ENCODE peak calls at places on chromosomes 6 and 20, in eight cellular contexts. A is NCI-H69; Y is CMK; Z is neural crest cell; I is stimulated activated CD8-positive, alpha-beta memory T cell treated with anti-CD3 and anti-CD28 coated beads, Interleukin-12 subunit alpha, Interleukin-12 subunit beta, amount 100 ng/mL, for 4 hours; H is effector memory CD8-positive, alpha-beta T cell; Q is NCI-H1436; M is NCI-H510A treated with DMSO at 0.1 percent for 48 hours. V is an unnamed sample.

GRCh38 chr6:6704423-6705060 is 116.0 kb downstream of the LY86 start:
- DNase-seq in A (peak), Y (no peak), Z (no peak), I (no peak), H (no peak), Q (peak), M (no peak), V (peak)

GRCh38 chr6:44339763-44340625 is 2.5 kb upstream of the SPATS1 start:
- DNase-seq in A (no peak), Y (no peak), Z (no peak), I (no peak), H (no peak), Q (no peak), M (no peak), V (no peak)

GRCh38 chr6:93139408-93140081 is 279.8 kb downstream of the EPHA7 start:
- DNase-seq in A (peak), Y (no peak), Z (no peak), I (no peak), H (no peak), Q (no peak), M (no peak), V (no peak)

GRCh38 chr6:6218246-6219085 is 102.0 kb downstream of the F13A1 start:
- DNase-seq in A (no peak), Y (no peak), Z (no peak), I (no peak), H (no peak), Q (no peak), M (peak), V (no peak)

GRCh38 chr6:10300071-10300470 is 114.8 kb downstream of the TFAP2A start:
- DNase-seq in A (no peak), Y (no peak), Z (no peak), I (no peak), H (no peak), Q (no peak), M (no peak), V (no peak)

GRCh38 chr20:48760403-48760889 is 67.4 kb downstream of the PREX1 start:
- DNase-seq in A (peak), Y (no peak), Z (no peak), I (peak), H (peak), Q (no peak), M (peak), V (peak)

GRCh38 chr6:110053395-110054240 is 75.5 kb downstream of the GPR6 start:
- DNase-seq in A (peak), Y (no peak), Z (no peak), I (no peak), H (no peak), Q (peak), M (no peak), V (peak)

GRCh38 chr20:38171301-38172010 is 6.4 kb upstream of the TGM2 start:
- DNase-seq in A (no peak), Y (no peak), Z (no peak), I (no peak), H (no peak), Q (no peak), M (no peak), V (no peak)

GRCh38 chr20:34582911-34583310 is 24.4 kb downstream of the MAP1LC3A start:
- DNase-seq in A (no peak), Y (no peak), Z (no peak), I (no peak), H (no peak), Q (no peak), M (no peak), V (no peak)

GRCh38 chr20:9408422-9409300 is 105.7 kb upstream of the LAMP5 start:
- DNase-seq in A (no peak), Y (no peak), Z (no peak), I (no peak), H (no peak), Q (no peak), M (no peak), V (no peak)

GRCh38 chr6:45710304-45710821 is 305.3 kb downstream of the CLIC5 start:
- DNase-seq in A (peak), Y (no peak), Z (no peak), I (peak), H (no peak), Q (no peak), M (no peak), V (no peak)

GRCh38 chr20:2387180-2387577 is 6.5 kb downstream of the TGM6 start:
- DNase-seq in A (peak), Y (peak), Z (peak), I (no peak), H (peak), Q (no peak), M (peak), V (no peak)

GRCh38 chr6:166078294-166078693 is 89.4 kb downstream of the TBXT start:
- DNase-seq in A (no peak), Y (no peak), Z (no peak), I (no peak), H (no peak), Q (no peak), M (no peak), V (no peak)

GRCh38 chr20:24823989-24824693 is 124.9 kb upstream of the CST7 start:
- DNase-seq in A (no peak), Y (no peak), Z (no peak), I (no peak), H (no peak), Q (no peak), M (no peak), V (no peak)

GRCh38 chr6:36029464-36029863 is 1.9 kb downstream of the MAPK14 start:
- DNase-seq in A (peak), Y (no peak), Z (no peak), I (no peak), H (no peak), Q (no peak), M (peak), V (no peak)

GRCh38 chr6:2782825-2783187 is 17.6 kb downstream of the WRNIP1 start:
- DNase-seq in A (no peak), Y (no peak), Z (no peak), I (no peak), H (no peak), Q (no peak), M (no peak), V (no peak)

GRCh38 chr20:33746325-33746998 is 14.7 kb downstream of the ZNF341 start:
- DNase-seq in A (no peak), Y (no peak), Z (no peak), I (no peak), H (no peak), Q (no peak), M (no peak), V (no peak)

GRCh38 chr6:35203680-35204079 is 10.1 kb upstream of the SCUBE3 start:
- DNase-seq in A (no peak), Y (no peak), Z (no peak), I (no peak), H (no peak), Q (no peak), M (no peak), V (no peak)